ENCODE peak calls at places on chromosomes 13 and 19, in ten cellular contexts. J is progenitor cell of endocrine pancreas; R is H54; W is activated CD4-positive, CD25-positive, alpha-beta regulatory T cell treated with anti-CD3 and anti-CD28 coated beads, Interleukin-2, amount 50 U/mL, for 72 hours; L is left cardiac atrium; T is A549; H is fibroblast of mammary gland; I is stimulated activated CD8-positive, alpha-beta memory T cell treated with anti-CD3 and anti-CD28 coated beads, Interleukin-7, amount 100 ng/mL, for 4 hours; Z is ELF-1; Y is EL. V is an unnamed sample.

GRCh38 chr13:76330756-76331155 is 555.4 kb downstream of the KCTD12 start:
- DNase-seq in J (no peak), R (no peak), W (no peak), L (no peak), T (no peak), H (peak; percentile 41), I (no peak), Z (no peak), Y (no peak), V (no peak)

GRCh38 chr19:48258350-48258749 is 2.6 kb upstream of the CARD8 start:
- DNase-seq in J (no peak), R (no peak), W (no peak), L (no peak), T (no peak), H (no peak), I (no peak), Z (no peak), Y (peak; percentile 43), V (no peak)

GRCh38 chr13:21976159-21976558 is 305.3 kb downstream of the FGF9 start:
- DNase-seq in J (no peak), R (no peak), W (no peak), L (no peak), T (no peak), H (no peak), I (no peak), Z (no peak), Y (no peak), V (no peak)

GRCh38 chr19:10927691-10928562 is 512 bp downstream of the YIPF2 start:
- DNase-seq in J (no peak), R (no peak), W (peak; percentile 40), L (no peak), T (no peak), H (peak; percentile 15), I (no peak), Z (no peak), Y (no peak), V (no peak)

GRCh38 chr19:46251415-46251814 is 21.9 kb downstream of the IGFL1 start:
- DNase-seq in J (no peak), R (no peak), W (no peak), L (no peak), T (no peak), H (no peak), I (no peak), Z (no peak), Y (no peak), V (no peak)

GRCh38 chr19:511101-511841 is 4.0 kb downstream of the TPGS1 start:
- DNase-seq in J (no peak), R (no peak), W (peak; percentile 69), L (peak; percentile 72), T (no peak), H (no peak), I (peak; percentile 80), Z (peak; percentile 95), Y (no peak), V (peak; percentile 86)

GRCh38 chr13:93723316-93723715 is 496.7 kb downstream of the GPC6 start:
- DNase-seq in J (no peak), R (no peak), W (no peak), L (no peak), T (no peak), H (peak; percentile 61), I (no peak), Z (no peak), Y (no peak), V (no peak)

GRCh38 chr13:95123726-95124125 is 177.5 kb downstream of the ABCC4 start:
- DNase-seq in J (no peak), R (no peak), W (no peak), L (no peak), T (no peak), H (no peak), I (no peak), Z (no peak), Y (no peak), V (no peak)

GRCh38 chr13:102597029-102598015 is 536 bp downstream of the TPP2 start:
- DNase-seq in J (peak; percentile 12), R (peak; percentile 18), W (no peak), L (peak; percentile 44), T (no peak), H (no peak), I (no peak), Z (peak; percentile 30), Y (peak; percentile 20), V (no peak)

GRCh38 chr19:29878973-29879654 is 62.9 kb upstream of the URI1 start:
- DNase-seq in J (no peak), R (peak; percentile 95), W (no peak), L (no peak), T (peak; percentile 94), H (peak; percentile 65), I (no peak), Z (peak; percentile 75), Y (peak; percentile 83), V (no peak)

GRCh38 chr19:33325920-33326319 is 23.6 kb upstream of the CEBPA start:
- DNase-seq in J (no peak), R (no peak), W (no peak), L (peak; percentile 28), T (no peak), H (peak; percentile 85), I (no peak), Z (no peak), Y (no peak), V (no peak)

GRCh38 chr19:51971624-51972023 is 15.0 kb downstream of the ZNF350 start:
- DNase-seq in J (no peak), R (no peak), W (no peak), L (no peak), T (no peak), H (peak; percentile 21), I (no peak), Z (no peak), Y (no peak), V (no peak)

GRCh38 chr13:39329182-39329639 is 273.8 kb downstream of the LHFPL6 start:
- DNase-seq in J (no peak), R (no peak), W (no peak), L (no peak), T (no peak), H (no peak), I (no peak), Z (no peak), Y (no peak), V (no peak)

GRCh38 chr19:34253711-34254551 is 423 bp upstream of the GARRE1 start:
- DNase-seq in J (peak; percentile 89), R (no peak), W (peak; percentile 90), L (peak; percentile 90), T (no peak), H (peak; percentile 35), I (peak; percentile 51), Z (peak; percentile 88), Y (peak; percentile 63), V (peak; percentile 90)

GRCh38 chr13:23842406-23842805 is 46.8 kb downstream of the MIPEP start:
- DNase-seq in J (no peak), R (no peak), W (no peak), L (no peak), T (no peak), H (no peak), I (no peak), Z (no peak), Y (no peak), V (no peak)

GRCh38 chr13:34300559-34300958 is 482.6 kb downstream of the RFC3 start:
- DNase-seq in J (no peak), R (no peak), W (no peak), L (no peak), T (no peak), H (no peak), I (no peak), Z (no peak), Y (peak; percentile 28), V (no peak)

GRCh38 chr19:15587663-15588062 is 27.4 kb upstream of the CYP4F8 start:
- DNase-seq in J (no peak), R (no peak), W (no peak), L (peak; percentile 36), T (no peak), H (no peak), I (no peak), Z (no peak), Y (no peak), V (no peak)

GRCh38 chr19:45553464-45553863 is 31.1 kb downstream of the OPA3 start:
- DNase-seq in J (peak; percentile 60), R (no peak), W (no peak), L (no peak), T (no peak), H (no peak), I (no peak), Z (peak; percentile 86), Y (no peak), V (no peak)

GRCh38 chr13:30037766-30038165 is 187.3 kb upstream of the UBL3 start:
- DNase-seq in J (no peak), R (no peak), W (no peak), L (no peak), T (no peak), H (peak; percentile 86), I (no peak), Z (no peak), Y (no peak), V (no peak)

GRCh38 chr19:39871886-39872866 is 26.0 kb upstream of the FBL start:
- DNase-seq in J (no peak), R (no peak), W (no peak), L (no peak), T (no peak), H (no peak), I (no peak), Z (no peak), Y (no peak), V (no peak)

GRCh38 chr19:34363094-34363493 is 1.9 kb upstream of the GPI start:
- DNase-seq in J (no peak), R (no peak), W (no peak), L (no peak), T (no peak), H (no peak), I (no peak), Z (peak; percentile 59), Y (no peak), V (no peak)

GRCh38 chr13:69947577-69947976 is 160.0 kb upstream of the ATXN8OS start:
- DNase-seq in J (no peak), R (no peak), W (no peak), L (no peak), T (no peak), H (no peak), I (no peak), Z (no peak), Y (no peak), V (no peak)

GRCh38 chr13:28867564-28867963 is 47.4 kb downstream of the MTUS2 start:
- DNase-seq in J (no peak), R (no peak), W (no peak), L (no peak), T (no peak), H (no peak), I (no peak), Z (no peak), Y (no peak), V (no peak)

GRCh38 chr19:18780081-18780480 is 11.0 kb downstream of the COMP start:
- DNase-seq in J (no peak), R (no peak), W (no peak), L (no peak), T (no peak), H (no peak), I (no peak), Z (no peak), Y (no peak), V (no peak)